ENCODE peak calls at places on chromosomes 6 and 20, in eight cellular contexts. One of them, this sample, is unnamed.

GRCh38 chr20:35363190-35363589 is 48.6 kb downstream of the UQCC1 start:
- DNase-seq in A549: no peak
- DNase-seq in heart left ventricle: no peak
- DNase-seq in breast epithelium: no peak
- DNase-seq in lower leg skin: no peak
- DNase-seq in HCT116: no peak
- DNase-seq in ovary: no peak
- DNase-seq in uterus: no peak
- DNase-seq in this sample: no peak

GRCh38 chr20:24370249-24370648 is 99.2 kb upstream of the SYNDIG1 start:
- DNase-seq in A549: no peak
- DNase-seq in heart left ventricle: no peak
- DNase-seq in breast epithelium: no peak
- DNase-seq in lower leg skin: no peak
- DNase-seq in HCT116: no peak
- DNase-seq in ovary: no peak
- DNase-seq in uterus: no peak
- DNase-seq in this sample: no peak

GRCh38 chr6:75204959-75205775 is 686 bp downstream of the COL12A1 start:
- DNase-seq in A549: peak
- DNase-seq in heart left ventricle: no peak
- DNase-seq in breast epithelium: peak
- DNase-seq in lower leg skin: peak
- DNase-seq in HCT116: no peak
- DNase-seq in ovary: peak
- DNase-seq in uterus: peak
- DNase-seq in this sample: peak

GRCh38 chr6:168186438-168186837 is 107.4 kb upstream of the FRMD1 start:
- DNase-seq in A549: no peak
- DNase-seq in heart left ventricle: no peak
- DNase-seq in breast epithelium: no peak
- DNase-seq in lower leg skin: peak
- DNase-seq in HCT116: no peak
- DNase-seq in ovary: no peak
- DNase-seq in uterus: peak
- DNase-seq in this sample: no peak

GRCh38 chr6:4274382-4275082 is 139.2 kb upstream of the ECI2 start:
- DNase-seq in A549: no peak
- DNase-seq in heart left ventricle: no peak
- DNase-seq in breast epithelium: no peak
- DNase-seq in lower leg skin: no peak
- DNase-seq in HCT116: no peak
- DNase-seq in ovary: no peak
- DNase-seq in uterus: no peak
- DNase-seq in this sample: no peak

GRCh38 chr6:165723326-165723725 is 60.3 kb upstream of the PDE10A start:
- DNase-seq in A549: no peak
- DNase-seq in heart left ventricle: no peak
- DNase-seq in breast epithelium: no peak
- DNase-seq in lower leg skin: no peak
- DNase-seq in HCT116: no peak
- DNase-seq in ovary: no peak
- DNase-seq in uterus: no peak
- DNase-seq in this sample: no peak

GRCh38 chr6:14001329-14002012 is 76.7 kb downstream of the RNF182 start:
- DNase-seq in A549: peak
- DNase-seq in heart left ventricle: no peak
- DNase-seq in breast epithelium: no peak
- DNase-seq in lower leg skin: no peak
- DNase-seq in HCT116: peak
- DNase-seq in ovary: no peak
- DNase-seq in uterus: peak
- DNase-seq in this sample: no peak

GRCh38 chr20:38602185-38602581 is 574 bp downstream of the ARHGAP40 start:
- DNase-seq in A549: no peak
- DNase-seq in heart left ventricle: no peak
- DNase-seq in breast epithelium: no peak
- DNase-seq in lower leg skin: no peak
- DNase-seq in HCT116: no peak
- DNase-seq in ovary: no peak
- DNase-seq in uterus: no peak
- DNase-seq in this sample: no peak

GRCh38 chr20:63843778-63844177 is 12.7 kb upstream of the ZBTB46 start:
- DNase-seq in A549: no peak
- DNase-seq in heart left ventricle: no peak
- DNase-seq in breast epithelium: no peak
- DNase-seq in lower leg skin: no peak
- DNase-seq in HCT116: no peak
- DNase-seq in ovary: no peak
- DNase-seq in uterus: no peak
- DNase-seq in this sample: peak

GRCh38 chr6:593139-593906 is 63.6 kb downstream of the HUS1B start:
- DNase-seq in A549: peak
- DNase-seq in heart left ventricle: no peak
- DNase-seq in breast epithelium: no peak
- DNase-seq in lower leg skin: no peak
- DNase-seq in HCT116: peak
- DNase-seq in ovary: peak
- DNase-seq in uterus: peak
- DNase-seq in this sample: no peak

GRCh38 chr20:59585714-59586404 is 18.5 kb upstream of the PHACTR3 start:
- DNase-seq in A549: no peak
- DNase-seq in heart left ventricle: peak
- DNase-seq in breast epithelium: no peak
- DNase-seq in lower leg skin: no peak
- DNase-seq in HCT116: no peak
- DNase-seq in ovary: no peak
- DNase-seq in uterus: no peak
- DNase-seq in this sample: peak
- TF ChIP-seq POLR2A in A549: no peak
- TF ChIP-seq POLR2A in heart left ventricle: no peak
- TF ChIP-seq POLR2A in breast epithelium: no peak
- TF ChIP-seq POLR2A in lower leg skin: no peak
- TF ChIP-seq POLR2A in HCT116: no peak
- TF ChIP-seq POLR2A in ovary: no peak
- TF ChIP-seq POLR2A in uterus: no peak
- TF ChIP-seq POLR2A in this sample: no peak

DNA sequence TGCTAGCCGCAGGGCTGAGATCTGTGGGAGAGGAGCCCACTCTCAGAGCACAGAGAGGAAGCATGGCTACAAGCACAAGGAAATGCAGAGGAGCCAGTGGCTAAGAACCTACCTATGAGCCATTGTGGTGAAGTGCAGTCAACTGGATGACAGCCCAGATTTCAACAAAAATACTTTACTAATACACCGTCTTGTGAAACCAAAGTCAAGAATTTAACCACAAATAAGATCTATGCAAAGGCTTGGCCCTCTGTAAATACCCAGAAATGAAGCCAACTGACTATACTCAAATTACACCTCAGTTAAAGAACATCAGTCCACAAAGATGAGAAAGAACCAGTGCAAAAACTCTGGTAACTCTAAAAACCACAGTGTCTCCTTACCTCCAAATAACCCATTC is 40.1 kb upstream of the PTCHD4 start:
- DNase-seq in A549: no peak
- DNase-seq in heart left ventricle: no peak
- DNase-seq in breast epithelium: no peak
- DNase-seq in lower leg skin: no peak
- DNase-seq in HCT116: no peak
- DNase-seq in ovary: no peak
- DNase-seq in uterus: no peak
- DNase-seq in this sample: no peak
- TF ChIP-seq POLR2A in A549: no peak
- TF ChIP-seq POLR2A in heart left ventricle: no peak
- TF ChIP-seq POLR2A in breast epithelium: no peak
- TF ChIP-seq POLR2A in lower leg skin: no peak
- TF ChIP-seq POLR2A in HCT116: no peak
- TF ChIP-seq POLR2A in ovary: no peak
- TF ChIP-seq POLR2A in uterus: no peak
- TF ChIP-seq POLR2A in this sample: no peak

GRCh38 chr6:105897131-105897530 is 189.0 kb upstream of the PRDM1 start:
- DNase-seq in A549: no peak
- DNase-seq in heart left ventricle: no peak
- DNase-seq in breast epithelium: no peak
- DNase-seq in lower leg skin: no peak
- DNase-seq in HCT116: no peak
- DNase-seq in ovary: no peak
- DNase-seq in uterus: no peak
- DNase-seq in this sample: no peak
- TF ChIP-seq POLR2A in A549: no peak
- TF ChIP-seq POLR2A in heart left ventricle: no peak
- TF ChIP-seq POLR2A in breast epithelium: no peak
- TF ChIP-seq POLR2A in lower leg skin: no peak
- TF ChIP-seq POLR2A in HCT116: no peak
- TF ChIP-seq POLR2A in ovary: no peak
- TF ChIP-seq POLR2A in uterus: no peak
- TF ChIP-seq POLR2A in this sample: no peak

DNA sequence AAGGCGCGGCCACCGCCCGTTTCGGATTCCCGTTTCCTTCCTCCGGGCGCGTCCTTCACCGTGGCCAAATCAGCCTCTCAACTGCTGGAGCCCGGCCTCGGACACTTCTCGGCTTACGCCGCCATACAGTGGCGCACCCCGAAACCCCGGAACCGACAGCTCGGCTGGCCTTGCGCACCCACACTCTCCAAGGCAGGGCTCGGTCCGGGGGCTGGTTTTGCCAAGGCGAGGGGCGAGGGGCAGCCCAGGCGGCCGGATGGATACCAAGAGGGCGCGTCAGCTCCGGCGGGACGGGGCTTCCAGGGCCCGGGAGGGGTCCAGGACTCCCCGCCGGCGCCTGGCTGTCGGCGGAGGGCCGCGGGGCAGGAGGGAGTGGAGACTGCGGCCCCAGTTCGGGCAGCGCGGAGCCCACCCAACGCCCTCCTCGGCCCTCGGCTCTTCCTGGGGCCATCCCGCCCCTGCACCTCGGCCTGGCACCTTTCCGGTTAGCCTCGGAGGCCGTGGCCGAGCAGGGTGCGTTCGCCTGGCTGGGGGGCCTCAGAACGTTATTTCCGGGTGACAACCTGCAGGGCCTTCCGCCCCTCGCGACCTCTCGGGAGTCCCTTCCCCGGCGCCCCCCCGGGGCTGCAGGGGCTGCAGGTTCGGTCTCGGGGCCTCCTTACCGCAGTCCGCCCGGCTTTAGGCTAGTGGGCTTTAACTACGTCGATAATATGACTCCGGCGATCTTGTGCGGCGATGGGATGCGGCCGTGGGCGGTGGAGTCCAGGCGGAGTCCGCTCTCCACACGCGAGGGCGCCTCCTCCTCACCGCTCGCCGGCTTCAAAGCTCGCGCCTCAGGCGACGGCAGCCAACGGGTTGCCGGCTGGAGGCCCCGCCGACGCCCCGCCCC is 697 bp upstream of the CEP43 start:
- DNase-seq in A549: no peak
- DNase-seq in heart left ventricle: peak
- DNase-seq in breast epithelium: no peak
- DNase-seq in lower leg skin: peak
- DNase-seq in HCT116: no peak
- DNase-seq in ovary: peak
- DNase-seq in uterus: peak
- DNase-seq in this sample: peak
- TF ChIP-seq POLR2A in A549: no peak
- TF ChIP-seq POLR2A in heart left ventricle: no peak
- TF ChIP-seq POLR2A in breast epithelium: no peak
- TF ChIP-seq POLR2A in lower leg skin: no peak
- TF ChIP-seq POLR2A in HCT116: no peak
- TF ChIP-seq POLR2A in ovary: no peak
- TF ChIP-seq POLR2A in uterus: no peak
- TF ChIP-seq POLR2A in this sample: no peak

DNA sequence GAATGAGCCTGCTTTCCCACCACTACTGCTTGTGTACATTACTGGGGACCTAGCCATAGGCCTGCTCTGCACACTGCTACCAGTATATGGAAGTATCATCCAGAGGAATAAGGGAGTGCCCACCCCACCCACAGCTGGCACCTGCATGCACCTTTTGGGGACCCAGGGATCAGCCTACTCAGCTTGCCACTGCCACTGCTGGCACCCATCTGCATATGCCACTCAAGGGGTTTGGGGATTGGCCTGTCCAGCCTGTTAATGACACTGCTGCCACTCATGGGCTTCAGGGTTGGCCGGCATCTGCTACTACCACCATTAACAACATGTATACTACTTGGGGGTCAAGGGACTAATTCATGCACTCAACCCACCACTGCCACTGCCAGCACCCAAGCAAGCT is 832.1 kb downstream of the PHF3 start:
- DNase-seq in A549: no peak
- DNase-seq in heart left ventricle: no peak
- DNase-seq in breast epithelium: no peak
- DNase-seq in lower leg skin: no peak
- DNase-seq in HCT116: no peak
- DNase-seq in ovary: no peak
- DNase-seq in uterus: no peak
- DNase-seq in this sample: peak
- TF ChIP-seq POLR2A in A549: no peak
- TF ChIP-seq POLR2A in heart left ventricle: no peak
- TF ChIP-seq POLR2A in breast epithelium: no peak
- TF ChIP-seq POLR2A in lower leg skin: no peak
- TF ChIP-seq POLR2A in HCT116: no peak
- TF ChIP-seq POLR2A in ovary: no peak
- TF ChIP-seq POLR2A in uterus: no peak
- TF ChIP-seq POLR2A in this sample: no peak

This sample was measured in spleen.